ENCODE peak calls at places on chromosomes 13 and 19, in seven cellular contexts. One of them, this sample, is unnamed.

GRCh38 chr13:33454844-33455256 is 169.3 kb upstream of the STARD13 start:
- DNase-seq in activated CD8-positive, alpha-beta memory T cell treated with anti-CD3 and anti-CD28 coated beads, Interleukin-2, amount 50 U/mL, for 4 hours: no peak
- DNase-seq in midbrain: no peak
- DNase-seq in uterus: no peak
- DNase-seq in AG09309: peak; percentile 86
- DNase-seq in NCI-H1048: no peak
- DNase-seq in astrocyte of the hippocampus: peak; percentile 58
- DNase-seq in this sample: no peak

GRCh38 chr13:50529154-50529882 is 314.2 kb downstream of the DLEU7 start:
- DNase-seq in activated CD8-positive, alpha-beta memory T cell treated with anti-CD3 and anti-CD28 coated beads, Interleukin-2, amount 50 U/mL, for 4 hours: no peak
- DNase-seq in midbrain: peak; percentile 66
- DNase-seq in uterus: peak; percentile 80
- DNase-seq in AG09309: peak; percentile 88
- DNase-seq in NCI-H1048: peak; percentile 4
- DNase-seq in astrocyte of the hippocampus: peak; percentile 93
- DNase-seq in this sample: no peak

GRCh38 chr13:76980075-76980718 is 11.7 kb upstream of the CLN5 start:
- DNase-seq in activated CD8-positive, alpha-beta memory T cell treated with anti-CD3 and anti-CD28 coated beads, Interleukin-2, amount 50 U/mL, for 4 hours: peak; percentile 90
- DNase-seq in midbrain: peak; percentile 71
- DNase-seq in uterus: peak; percentile 79
- DNase-seq in AG09309: no peak
- DNase-seq in NCI-H1048: peak; percentile 47
- DNase-seq in astrocyte of the hippocampus: peak; percentile 83
- DNase-seq in this sample: peak; percentile 88

GRCh38 chr13:77511552-77511951 is 24.0 kb upstream of the SCEL start:
- DNase-seq in activated CD8-positive, alpha-beta memory T cell treated with anti-CD3 and anti-CD28 coated beads, Interleukin-2, amount 50 U/mL, for 4 hours: no peak
- DNase-seq in midbrain: no peak
- DNase-seq in uterus: no peak
- DNase-seq in AG09309: no peak
- DNase-seq in NCI-H1048: no peak
- DNase-seq in astrocyte of the hippocampus: no peak
- DNase-seq in this sample: no peak

GRCh38 chr13:38888309-38888708 is 102.3 kb downstream of the STOML3 start:
- DNase-seq in activated CD8-positive, alpha-beta memory T cell treated with anti-CD3 and anti-CD28 coated beads, Interleukin-2, amount 50 U/mL, for 4 hours: no peak
- DNase-seq in midbrain: no peak
- DNase-seq in uterus: no peak
- DNase-seq in AG09309: no peak
- DNase-seq in NCI-H1048: no peak
- DNase-seq in astrocyte of the hippocampus: peak; percentile 52
- DNase-seq in this sample: no peak

GRCh38 chr13:111914241-111915103 is 152.5 kb upstream of the SOX1 start:
- DNase-seq in activated CD8-positive, alpha-beta memory T cell treated with anti-CD3 and anti-CD28 coated beads, Interleukin-2, amount 50 U/mL, for 4 hours: no peak
- DNase-seq in midbrain: no peak
- DNase-seq in uterus: no peak
- DNase-seq in AG09309: no peak
- DNase-seq in NCI-H1048: no peak
- DNase-seq in astrocyte of the hippocampus: no peak
- DNase-seq in this sample: no peak

GRCh38 chr13:27450921-27451461 is 627 bp upstream of the MTIF3 start:
- DNase-seq in activated CD8-positive, alpha-beta memory T cell treated with anti-CD3 and anti-CD28 coated beads, Interleukin-2, amount 50 U/mL, for 4 hours: peak; percentile 46
- DNase-seq in midbrain: no peak
- DNase-seq in uterus: peak; percentile 40
- DNase-seq in AG09309: no peak
- DNase-seq in NCI-H1048: no peak
- DNase-seq in astrocyte of the hippocampus: peak; percentile 50
- DNase-seq in this sample: peak; percentile 38

GRCh38 chr19:48925240-48925843 is 8.2 kb upstream of the DHDH start:
- DNase-seq in activated CD8-positive, alpha-beta memory T cell treated with anti-CD3 and anti-CD28 coated beads, Interleukin-2, amount 50 U/mL, for 4 hours: no peak
- DNase-seq in midbrain: no peak
- DNase-seq in uterus: no peak
- DNase-seq in AG09309: peak; percentile 69
- DNase-seq in NCI-H1048: no peak
- DNase-seq in astrocyte of the hippocampus: peak; percentile 64
- DNase-seq in this sample: no peak

GRCh38 chr19:15945301-15945700 is 3.5 kb upstream of the OR10H4 start:
- DNase-seq in activated CD8-positive, alpha-beta memory T cell treated with anti-CD3 and anti-CD28 coated beads, Interleukin-2, amount 50 U/mL, for 4 hours: no peak
- DNase-seq in midbrain: no peak
- DNase-seq in uterus: no peak
- DNase-seq in AG09309: no peak
- DNase-seq in NCI-H1048: no peak
- DNase-seq in astrocyte of the hippocampus: no peak
- DNase-seq in this sample: no peak

GRCh38 chr13:52156724-52157251 is 2.6 kb downstream of the NEK3 start:
- DNase-seq in activated CD8-positive, alpha-beta memory T cell treated with anti-CD3 and anti-CD28 coated beads, Interleukin-2, amount 50 U/mL, for 4 hours: no peak
- DNase-seq in midbrain: no peak
- DNase-seq in uterus: no peak
- DNase-seq in AG09309: no peak
- DNase-seq in NCI-H1048: no peak
- DNase-seq in astrocyte of the hippocampus: peak; percentile 33
- DNase-seq in this sample: no peak

GRCh38 chr19:54063350-54064078 is at the start of gene VSTM1:
- DNase-seq in activated CD8-positive, alpha-beta memory T cell treated with anti-CD3 and anti-CD28 coated beads, Interleukin-2, amount 50 U/mL, for 4 hours: no peak
- DNase-seq in midbrain: no peak
- DNase-seq in uterus: no peak
- DNase-seq in AG09309: no peak
- DNase-seq in NCI-H1048: no peak
- DNase-seq in astrocyte of the hippocampus: no peak
- DNase-seq in this sample: no peak

GRCh38 chr13:80251403-80251802 is 89.5 kb downstream of the SPRY2 start:
- DNase-seq in activated CD8-positive, alpha-beta memory T cell treated with anti-CD3 and anti-CD28 coated beads, Interleukin-2, amount 50 U/mL, for 4 hours: no peak
- DNase-seq in midbrain: no peak
- DNase-seq in uterus: no peak
- DNase-seq in AG09309: no peak
- DNase-seq in NCI-H1048: no peak
- DNase-seq in astrocyte of the hippocampus: peak; percentile 20
- DNase-seq in this sample: no peak

GRCh38 chr19:49436381-49437017 is 4.8 kb downstream of the SLC17A7 start:
- DNase-seq in activated CD8-positive, alpha-beta memory T cell treated with anti-CD3 and anti-CD28 coated beads, Interleukin-2, amount 50 U/mL, for 4 hours: peak; percentile 60
- DNase-seq in midbrain: no peak
- DNase-seq in uterus: no peak
- DNase-seq in AG09309: no peak
- DNase-seq in NCI-H1048: no peak
- DNase-seq in astrocyte of the hippocampus: no peak
- DNase-seq in this sample: peak; percentile 61

GRCh38 chr13:98577823-98578285 is 947 bp upstream of the STK24 start:
- DNase-seq in activated CD8-positive, alpha-beta memory T cell treated with anti-CD3 and anti-CD28 coated beads, Interleukin-2, amount 50 U/mL, for 4 hours: no peak
- DNase-seq in midbrain: no peak
- DNase-seq in uterus: no peak
- DNase-seq in AG09309: no peak
- DNase-seq in NCI-H1048: no peak
- DNase-seq in astrocyte of the hippocampus: no peak
- DNase-seq in this sample: no peak

GRCh38 chr19:35513975-35514809 is 743 bp upstream of the DMKN start:
- DNase-seq in activated CD8-positive, alpha-beta memory T cell treated with anti-CD3 and anti-CD28 coated beads, Interleukin-2, amount 50 U/mL, for 4 hours: no peak
- DNase-seq in midbrain: no peak
- DNase-seq in uterus: no peak
- DNase-seq in AG09309: no peak
- DNase-seq in NCI-H1048: no peak
- DNase-seq in astrocyte of the hippocampus: no peak
- DNase-seq in this sample: no peak

GRCh38 chr19:12664406-12665280 is 1.9 kb downstream of the MAN2B1 start:
- DNase-seq in activated CD8-positive, alpha-beta memory T cell treated with anti-CD3 and anti-CD28 coated beads, Interleukin-2, amount 50 U/mL, for 4 hours: no peak
- DNase-seq in midbrain: no peak
- DNase-seq in uterus: no peak
- DNase-seq in AG09309: no peak
- DNase-seq in NCI-H1048: no peak
- DNase-seq in astrocyte of the hippocampus: no peak
- DNase-seq in this sample: no peak

GRCh38 chr13:23074054-23074805 is 106.5 kb upstream of the SGCG start:
- DNase-seq in activated CD8-positive, alpha-beta memory T cell treated with anti-CD3 and anti-CD28 coated beads, Interleukin-2, amount 50 U/mL, for 4 hours: no peak
- DNase-seq in midbrain: no peak
- DNase-seq in uterus: peak; percentile 33
- DNase-seq in AG09309: no peak
- DNase-seq in NCI-H1048: no peak
- DNase-seq in astrocyte of the hippocampus: no peak
- DNase-seq in this sample: no peak

GRCh38 chr13:66693656-66694055 is 536.5 kb downstream of the PCDH9 start:
- DNase-seq in activated CD8-positive, alpha-beta memory T cell treated with anti-CD3 and anti-CD28 coated beads, Interleukin-2, amount 50 U/mL, for 4 hours: no peak
- DNase-seq in midbrain: no peak
- DNase-seq in uterus: no peak
- DNase-seq in AG09309: no peak
- DNase-seq in NCI-H1048: no peak
- DNase-seq in astrocyte of the hippocampus: peak; percentile 22
- DNase-seq in this sample: no peak

GRCh38 chr13:113553541-113554332 is 30.8 kb upstream of the TFDP1 start:
- DNase-seq in activated CD8-positive, alpha-beta memory T cell treated with anti-CD3 and anti-CD28 coated beads, Interleukin-2, amount 50 U/mL, for 4 hours: no peak
- DNase-seq in midbrain: no peak
- DNase-seq in uterus: peak; percentile 12
- DNase-seq in AG09309: no peak
- DNase-seq in NCI-H1048: no peak
- DNase-seq in astrocyte of the hippocampus: no peak
- DNase-seq in this sample: no peak

GRCh38 chr13:57311009-57311586 is 144.1 kb downstream of the PRR20E start:
- DNase-seq in activated CD8-positive, alpha-beta memory T cell treated with anti-CD3 and anti-CD28 coated beads, Interleukin-2, amount 50 U/mL, for 4 hours: no peak
- DNase-seq in midbrain: no peak
- DNase-seq in uterus: no peak
- DNase-seq in AG09309: no peak
- DNase-seq in NCI-H1048: no peak
- DNase-seq in astrocyte of the hippocampus: no peak
- DNase-seq in this sample: no peak

GRCh38 chr19:13181747-13182388 is 31.7 kb downstream of the IER2 start:
- DNase-seq in activated CD8-positive, alpha-beta memory T cell treated with anti-CD3 and anti-CD28 coated beads, Interleukin-2, amount 50 U/mL, for 4 hours: peak; percentile 58
- DNase-seq in midbrain: peak; percentile 47
- DNase-seq in uterus: peak; percentile 64
- DNase-seq in AG09309: no peak
- DNase-seq in NCI-H1048: no peak
- DNase-seq in astrocyte of the hippocampus: peak; percentile 75
- DNase-seq in this sample: peak; percentile 38

GRCh38 chr13:86741762-86742285 is 929.3 kb upstream of the SLITRK5 start:
- DNase-seq in activated CD8-positive, alpha-beta memory T cell treated with anti-CD3 and anti-CD28 coated beads, Interleukin-2, amount 50 U/mL, for 4 hours: no peak
- DNase-seq in midbrain: no peak
- DNase-seq in uterus: no peak
- DNase-seq in AG09309: no peak
- DNase-seq in NCI-H1048: no peak
- DNase-seq in astrocyte of the hippocampus: no peak
- DNase-seq in this sample: no peak

GRCh38 chr19:47273313-47274070 is 1.2 kb upstream of the INAFM1 start:
- DNase-seq in activated CD8-positive, alpha-beta memory T cell treated with anti-CD3 and anti-CD28 coated beads, Interleukin-2, amount 50 U/mL, for 4 hours: peak; percentile 87
- DNase-seq in midbrain: peak; percentile 88
- DNase-seq in uterus: peak; percentile 93
- DNase-seq in AG09309: peak; percentile 71
- DNase-seq in NCI-H1048: peak; percentile 84
- DNase-seq in astrocyte of the hippocampus: peak; percentile 96
- DNase-seq in this sample: peak; percentile 91

GRCh38 chr13:101514100-101514499 is 61.6 kb downstream of the ITGBL1 start:
- DNase-seq in activated CD8-positive, alpha-beta memory T cell treated with anti-CD3 and anti-CD28 coated beads, Interleukin-2, amount 50 U/mL, for 4 hours: no peak
- DNase-seq in midbrain: no peak
- DNase-seq in uterus: no peak
- DNase-seq in AG09309: no peak
- DNase-seq in NCI-H1048: no peak
- DNase-seq in astrocyte of the hippocampus: no peak
- DNase-seq in this sample: no peak

GRCh38 chr13:99320693-99321481 is 13.7 kb upstream of the GPR183 start:
- DNase-seq in activated CD8-positive, alpha-beta memory T cell treated with anti-CD3 and anti-CD28 coated beads, Interleukin-2, amount 50 U/mL, for 4 hours: no peak
- DNase-seq in midbrain: no peak
- DNase-seq in uterus: no peak
- DNase-seq in AG09309: peak; percentile 72
- DNase-seq in NCI-H1048: no peak
- DNase-seq in astrocyte of the hippocampus: peak; percentile 66
- DNase-seq in this sample: no peak

GRCh38 chr13:102597029-102598015 is 536 bp downstream of the TPP2 start:
- DNase-seq in activated CD8-positive, alpha-beta memory T cell treated with anti-CD3 and anti-CD28 coated beads, Interleukin-2, amount 50 U/mL, for 4 hours: peak; percentile 29
- DNase-seq in midbrain: peak; percentile 24
- DNase-seq in uterus: peak; percentile 32
- DNase-seq in AG09309: no peak
- DNase-seq in NCI-H1048: no peak
- DNase-seq in astrocyte of the hippocampus: peak; percentile 38
- DNase-seq in this sample: peak; percentile 30

GRCh38 chr13:28100149-28101121 is at the start of gene FLT3:
- DNase-seq in activated CD8-positive, alpha-beta memory T cell treated with anti-CD3 and anti-CD28 coated beads, Interleukin-2, amount 50 U/mL, for 4 hours: peak; percentile 22
- DNase-seq in midbrain: no peak
- DNase-seq in uterus: no peak
- DNase-seq in AG09309: no peak
- DNase-seq in NCI-H1048: no peak
- DNase-seq in astrocyte of the hippocampus: peak; percentile 73
- DNase-seq in this sample: peak; percentile 16

GRCh38 chr13:77388944-77389616 is 62.2 kb upstream of the MYCBP2 start:
- DNase-seq in activated CD8-positive, alpha-beta memory T cell treated with anti-CD3 and anti-CD28 coated beads, Interleukin-2, amount 50 U/mL, for 4 hours: no peak
- DNase-seq in midbrain: no peak
- DNase-seq in uterus: no peak
- DNase-seq in AG09309: no peak
- DNase-seq in NCI-H1048: no peak
- DNase-seq in astrocyte of the hippocampus: no peak
- DNase-seq in this sample: no peak

GRCh38 chr19:30556230-30556711 is 184.1 kb downstream of the ZNF536 start:
- DNase-seq in activated CD8-positive, alpha-beta memory T cell treated with anti-CD3 and anti-CD28 coated beads, Interleukin-2, amount 50 U/mL, for 4 hours: no peak
- DNase-seq in midbrain: peak; percentile 82
- DNase-seq in uterus: no peak
- DNase-seq in AG09309: no peak
- DNase-seq in NCI-H1048: no peak
- DNase-seq in astrocyte of the hippocampus: no peak
- DNase-seq in this sample: no peak